ENCODE peak calls at places on chromosomes 3 and 15, in ten cellular contexts. D is GDM1; P is activated CD4-positive, alpha-beta T cell treated with anti-CD3 and anti-CD28 coated beads for 48 hours; R is T-helper 9 cell; M is ascending aorta; C is PC-9; F is ELF-1; H is fibroblast of mammary gland; G is NCI-H748 treated with DMSO at 0.1 percent for 48 hours; Z is substantia nigra. Q is an unnamed sample.

GRCh38 chr3:44477312-44478030 is at the start of gene ZNF445:
- DNase-seq in D (peak; percentile 66), P (peak; percentile 84), R (peak; percentile 61), M (peak; percentile 14), C (peak; percentile 81), F (peak; percentile 84), H (peak; percentile 72), G (peak; percentile 24), Z (peak; percentile 75), Q (peak; percentile 88)

GRCh38 chr3:40780341-40780800 is 255.6 kb downstream of the ZNF621 start:
- DNase-seq in D (no peak), P (no peak), R (no peak), M (no peak), C (peak; percentile 41), F (peak; percentile 83), H (peak; percentile 30), G (no peak), Z (peak; percentile 83), Q (peak; percentile 52)

GRCh38 chr3:40505599-40506462 is at the start of gene ZNF620:
- DNase-seq in D (peak; percentile 63), P (peak; percentile 54), R (peak; percentile 13), M (peak; percentile 12), C (peak; percentile 73), F (peak; percentile 94), H (peak; percentile 34), G (peak; percentile 78), Z (peak; percentile 79), Q (peak; percentile 96)

GRCh38 chr15:88998980-88999713 is 86.0 kb upstream of the MFGE8 start:
- DNase-seq in D (no peak), P (no peak), R (no peak), M (no peak), C (no peak), F (peak; percentile 74), H (no peak), G (no peak), Z (no peak), Q (peak; percentile 98)

GRCh38 chr15:68582864-68583263 is 4.1 kb downstream of the CORO2B start:
- DNase-seq in D (no peak), P (no peak), R (no peak), M (no peak), C (no peak), F (no peak), H (no peak), G (no peak), Z (no peak), Q (no peak)

GRCh38 chr3:122255757-122256439 is 69.2 kb upstream of the CSTA start:
- DNase-seq in D (no peak), P (no peak), R (no peak), M (no peak), C (no peak), F (no peak), H (no peak), G (no peak), Z (no peak), Q (no peak)

GRCh38 chr3:131402391-131403039 is 20.9 kb downstream of the NUDT16 start:
- DNase-seq in D (peak; percentile 64), P (no peak), R (no peak), M (no peak), C (peak; percentile 25), F (no peak), H (peak; percentile 34), G (no peak), Z (no peak), Q (no peak)

GRCh38 chr15:70358011-70358819 is 260.5 kb upstream of the TLE3 start:
- DNase-seq in D (no peak), P (no peak), R (no peak), M (no peak), C (no peak), F (no peak), H (no peak), G (no peak), Z (no peak), Q (no peak)

GRCh38 chr3:124829175-124829818 is 57.9 kb downstream of the ITGB5 start:
- DNase-seq in D (no peak), P (no peak), R (no peak), M (no peak), C (no peak), F (no peak), H (peak; percentile 52), G (no peak), Z (no peak), Q (no peak)

GRCh38 chr3:49124991-49125670 is 4.5 kb upstream of the USP19 start:
- DNase-seq in D (no peak), P (no peak), R (no peak), M (no peak), C (no peak), F (no peak), H (peak; percentile 26), G (no peak), Z (no peak), Q (peak; percentile 7)

GRCh38 chr15:63909819-63910437 is 76.2 kb upstream of the HERC1 start:
- DNase-seq in D (no peak), P (no peak), R (no peak), M (no peak), C (no peak), F (no peak), H (peak; percentile 52), G (no peak), Z (no peak), Q (no peak)

GRCh38 chr3:46829699-46830208 is 33.5 kb downstream of the MYL3 start:
- DNase-seq in D (no peak), P (peak; percentile 69), R (no peak), M (no peak), C (no peak), F (no peak), H (no peak), G (no peak), Z (no peak), Q (no peak)

Q was measured in GM23338.